ENCODE peak calls at places on chromosome 19, in eight cellular contexts. F is GM04504; Q is heart left ventricle; G is CD4-positive, CD25-positive, alpha-beta regulatory T cell; P is left cardiac atrium; D is heart right ventricle; H is stimulated activated CD4-positive, alpha-beta T cell treated with anti-CD3 and anti-CD28 coated beads, Interleukin-4, amount 100 ng/mL, for 48 hours; L is NCI-H1105. Z is an unnamed sample.

GRCh38 chr19:21765151-21765550 is 2.2 kb downstream of the ZNF100 start:
- DNase-seq in F (no peak), Q (no peak), G (peak), P (no peak), D (no peak), H (no peak), L (no peak), Z (no peak)

GRCh38 chr19:10501971-10502523 is 1.1 kb downstream of the KEAP1 start:
- DNase-seq in F (peak), Q (peak), G (peak), P (peak), D (peak), H (peak), L (peak), Z (peak)

GRCh38 chr19:1860133-1860775 is 3.1 kb downstream of the KLF16 start:
- DNase-seq in F (peak), Q (peak), G (peak), P (peak), D (peak), H (peak), L (no peak), Z (no peak)

GRCh38 chr19:49331616-49332055 is 3.6 kb upstream of the CD37 start:
- DNase-seq in F (no peak), Q (no peak), G (peak), P (no peak), D (no peak), H (peak), L (no peak), Z (no peak)

GRCh38 chr19:29767039-29767735 is 44.6 kb upstream of the CCNE1 start:
- DNase-seq in F (no peak), Q (no peak), G (no peak), P (no peak), D (no peak), H (no peak), L (no peak), Z (no peak)

GRCh38 chr19:16326401-16327130 is 1.9 kb downstream of the KLF2 start:
- DNase-seq in F (no peak), Q (peak), G (peak), P (peak), D (no peak), H (no peak), L (no peak), Z (peak)

GRCh38 chr19:648904-649733 is 9.4 kb downstream of the FGF22 start:
- DNase-seq in F (no peak), Q (no peak), G (no peak), P (peak), D (no peak), H (no peak), L (no peak), Z (no peak)

GRCh38 chr19:41694831-41695635 is 7.0 kb upstream of the CEACAM7 start:
- DNase-seq in F (no peak), Q (no peak), G (no peak), P (no peak), D (no peak), H (no peak), L (no peak), Z (no peak)

GRCh38 chr19:33376423-33376822 is 2.9 kb downstream of the CEBPG start:
- DNase-seq in F (peak), Q (peak), G (no peak), P (peak), D (peak), H (no peak), L (no peak), Z (no peak)

GRCh38 chr19:19278315-19278714 is 5.2 kb upstream of the TM6SF2 start:
- DNase-seq in F (no peak), Q (no peak), G (no peak), P (no peak), D (no peak), H (no peak), L (no peak), Z (no peak)

GRCh38 chr19:29379257-29379986 is 146.4 kb upstream of the VSTM2B start:
- DNase-seq in F (no peak), Q (no peak), G (no peak), P (no peak), D (no peak), H (no peak), L (no peak), Z (no peak)

GRCh38 chr19:57241181-57241580 is 749 bp downstream of the ZNF805 start:
- DNase-seq in F (no peak), Q (no peak), G (no peak), P (no peak), D (no peak), H (no peak), L (no peak), Z (no peak)

GRCh38 chr19:11038511-11038910 is 50.8 kb upstream of the LDLR start:
- DNase-seq in F (no peak), Q (no peak), G (no peak), P (no peak), D (no peak), H (no peak), L (no peak), Z (no peak)

GRCh38 chr19:34171539-34171876 is 796 bp upstream of the LSM14A start:
- DNase-seq in F (peak), Q (no peak), G (no peak), P (no peak), D (no peak), H (peak), L (no peak), Z (no peak)

GRCh38 chr19:30864460-30865215 is 484.6 kb downstream of the TSHZ3 start:
- DNase-seq in F (no peak), Q (no peak), G (no peak), P (no peak), D (no peak), H (no peak), L (no peak), Z (no peak)

GRCh38 chr19:5805465-5806132 is 732 bp downstream of the NRTN start:
- DNase-seq in F (no peak), Q (peak), G (peak), P (peak), D (peak), H (peak), L (peak), Z (peak)